ENCODE peak calls at places on chromosomes 5 and 9, in six cellular contexts. R is amniotic epithelial cell; H is activated naive CD4-positive, alpha-beta T cell; B is kidney tubule cell; Y is BJ; I is sigmoid colon. P is an unnamed sample.

GRCh38 chr9:91820126-91820750 is 129.8 kb downstream of the ROR2 start:
- DNase-seq in B (no peak), H (no peak), Y (no peak), R (no peak), I (peak), P (no peak)

GRCh38 chr5:170848033-170848432 is 13.8 kb upstream of the RANBP17 start:
- DNase-seq in I (no peak), B (peak), R (no peak), Y (no peak), H (no peak), P (no peak)

GRCh38 chr5:161030219-161030618 is 178.2 kb upstream of the ATP10B start:
- DNase-seq in R (no peak), B (no peak), H (no peak), I (no peak), Y (no peak), P (no peak)

GRCh38 chr5:2303391-2304100 is 420.8 kb upstream of the IRX4 start:
- DNase-seq in H (no peak), I (no peak), B (no peak), R (no peak), Y (no peak), P (no peak)

GRCh38 chr5:9903806-9904205 is 273.7 kb upstream of the TAS2R1 start:
- DNase-seq in I (no peak), B (peak), Y (no peak), H (no peak), R (no peak), P (peak)

GRCh38 chr5:1161108-1161831 is 40.1 kb upstream of the SLC6A19 start:
- DNase-seq in R (no peak), I (no peak), H (no peak), B (peak), Y (no peak), P (peak)

GRCh38 chr5:169795311-169795710 is 158.2 kb downstream of the DOCK2 start:
- DNase-seq in Y (no peak), H (no peak), B (no peak), R (peak), I (no peak), P (no peak)

GRCh38 chr5:53331463-53331862 is 149.0 kb upstream of the FST start:
- DNase-seq in H (no peak), R (peak), Y (no peak), B (peak), I (no peak), P (no peak)

GRCh38 chr9:124054671-124055212 is 43.2 kb downstream of the LHX2 start:
- DNase-seq in I (no peak), R (peak), B (peak), H (no peak), Y (peak), P (peak)

GRCh38 chr9:100436566-100436965 is 9.6 kb downstream of the MSANTD3 start:
- DNase-seq in B (peak), Y (no peak), H (no peak), I (no peak), R (no peak), P (no peak)

P was measured in SHP77.